ENCODE peak calls at places on chromosomes 3 and 15, in five cellular contexts. T, U, W, R and K are unnamed samples.

GRCh38 chr3:72145506-72146380 is 360.8 kb upstream of the PROK2 start:
- DNase-seq in U (peak), W (no peak), R (no peak), T (no peak), K (no peak)

GRCh38 chr15:77014137-77015081 is 19.5 kb downstream of the PSTPIP1 start:
- DNase-seq in T (peak), W (no peak), U (no peak), R (no peak), K (no peak)

GRCh38 chr15:101044625-101045235 is 125.6 kb downstream of the LRRK1 start:
- DNase-seq in U (no peak), R (no peak), T (no peak), W (no peak), K (no peak)

GRCh38 chr15:74040115-74040850 is 42.1 kb downstream of the GOLGA6A start:
- DNase-seq in R (no peak), W (no peak), U (peak), T (no peak), K (no peak)

GRCh38 chr15:39495871-39496459 is 84.9 kb upstream of the THBS1 start:
- DNase-seq in W (no peak), T (no peak), R (no peak), U (peak), K (no peak)

GRCh38 chr3:14884665-14885064 is 62.7 kb upstream of the NR2C2 start:
- DNase-seq in R (peak), W (no peak), U (no peak), T (no peak), K (no peak)

GRCh38 chr15:79897380-79897678 is 515 bp upstream of the MTHFS start:
- DNase-seq in T (no peak), W (no peak), U (peak), R (no peak), K (no peak)

GRCh38 chr3:187360523-187361060 is 7.6 kb upstream of the RTP4 start:
- DNase-seq in T (no peak), W (no peak), R (no peak), U (peak), K (peak)

GRCh38 chr3:138284957-138285477 is 44.6 kb downstream of the NME9 start:
- DNase-seq in W (no peak), R (peak), U (no peak), T (no peak), K (no peak)

GRCh38 chr15:71103102-71103676 is 12.1 kb upstream of the THSD4 start:
- DNase-seq in T (peak), W (no peak), U (peak), R (peak), K (no peak)

GRCh38 chr3:140388525-140388924 is 289.3 kb upstream of the TRIM42 start:
- DNase-seq in T (no peak), U (no peak), W (no peak), R (no peak), K (no peak)

GRCh38 chr3:112888388-112889085 is 41.9 kb upstream of the CD200R1L start:
- DNase-seq in T (no peak), U (no peak), R (no peak), W (no peak), K (no peak)

GRCh38 chr3:67011414-67012131 is 13.5 kb downstream of the KBTBD8 start:
- DNase-seq in U (no peak), R (no peak), W (no peak), T (no peak), K (no peak)

GRCh38 chr15:67835349-67836133 is 4.3 kb downstream of the RNU6-1 start:
- DNase-seq in R (no peak), U (no peak), T (no peak), W (no peak), K (no peak)

GRCh38 chr3:197881601-197882000 is 68.4 kb upstream of the RPL35A start:
- DNase-seq in W (no peak), U (no peak), T (no peak), R (no peak), K (no peak)

GRCh38 chr3:107670991-107671390 is 148.2 kb downstream of the BBX start:
- DNase-seq in T (no peak), R (no peak), W (no peak), U (no peak), K (no peak)

GRCh38 chr15:71387825-71388224 is 272.6 kb downstream of the THSD4 start:
- DNase-seq in R (no peak), U (no peak), W (no peak), T (no peak), K (no peak)

GRCh38 chr3:42198709-42199108 is 67.3 kb downstream of the CCK start:
- DNase-seq in W (no peak), R (no peak), T (no peak), U (no peak), K (no peak)

GRCh38 chr3:176055851-176056250 is 1141.4 kb downstream of the TBL1XR1 start:
- DNase-seq in U (no peak), W (no peak), T (no peak), R (no peak), K (no peak)

GRCh38 chr3:120450914-120451669 is at the start of gene FSTL1:
- DNase-seq in U (peak), W (no peak), T (no peak), R (no peak), K (no peak)

GRCh38 chr15:87167706-87168105 is 1088.0 kb downstream of the AGBL1 start:
- DNase-seq in W (no peak), R (no peak), U (no peak), T (no peak), K (no peak)

GRCh38 chr3:126847061-126847460 is 135.9 kb upstream of the PLXNA1 start:
- DNase-seq in W (no peak), R (no peak), T (no peak), U (no peak), K (no peak)

GRCh38 chr3:57896046-57896445 is 112.2 kb upstream of the FLNB start:
- DNase-seq in W (no peak), T (no peak), U (no peak), R (no peak), K (no peak)

GRCh38 chr3:158167737-158168469 is 58.0 kb downstream of the RSRC1 start:
- DNase-seq in T (peak), W (no peak), U (peak), R (no peak), K (no peak)

GRCh38 chr15:68317281-68318007 is 39.9 kb downstream of the FEM1B start:
- DNase-seq in R (no peak), U (no peak), T (no peak), W (no peak), K (no peak)

GRCh38 chr15:69987492-69988482 is 109.9 kb downstream of the TLE3 start:
- DNase-seq in R (peak), W (no peak), U (no peak), T (no peak), K (no peak)

GRCh38 chr3:154060606-154061380 is 60.4 kb upstream of the ARHGEF26 start:
- DNase-seq in T (no peak), U (peak), W (no peak), R (peak), K (no peak)

GRCh38 chr15:75068748-75069147 is 45.4 kb downstream of the PPCDC start:
- DNase-seq in U (no peak), W (no peak), T (no peak), R (no peak), K (no peak)

GRCh38 chr3:115899535-115899934 is 276.2 kb downstream of the GAP43 start:
- DNase-seq in W (no peak), R (no peak), T (no peak), U (no peak), K (no peak)